ENCODE peak calls at places on chromosomes 11 and 22, in four cellular contexts. Z, U, E and T are unnamed samples.

GRCh38 chr11:125942276-125942611 is 3.6 kb upstream of the VSIG10L2 start:
- DNase-seq in E (no peak), Z (no peak), U (no peak), T (no peak)

GRCh38 chr22:43666511-43666910 is 145.6 kb downstream of the EFCAB6 start:
- DNase-seq in E (no peak), U (no peak), Z (no peak), T (no peak)

GRCh38 chr11:77029829-77030228 is 4.4 kb upstream of the B3GNT6 start:
- DNase-seq in U (no peak), Z (no peak), E (no peak), T (peak; percentile 48)

GRCh38 chr22:32810241-32811133 is 9.0 kb downstream of the TIMP3 start:
- DNase-seq in Z (no peak), U (no peak), E (no peak), T (peak; percentile 17)

GRCh38 chr11:34647131-34647530 is 26.2 kb downstream of the EHF start:
- DNase-seq in E (no peak), U (no peak), Z (no peak), T (no peak)

GRCh38 chr11:10678106-10678505 is 15.4 kb downstream of the IRAG1 start:
- DNase-seq in E (no peak), U (no peak), Z (no peak), T (no peak)

GRCh38 chr22:25030636-25031035 is 78.1 kb downstream of the KIAA1671 start:
- DNase-seq in E (no peak), U (no peak), Z (peak; percentile 51), T (no peak)

GRCh38 chr11:16179668-16180067 is 176.7 kb downstream of the SOX6 start:
- DNase-seq in Z (no peak), U (no peak), E (no peak), T (no peak)

GRCh38 chr11:62081378-62082291 is 42.2 kb upstream of the INCENP start:
- DNase-seq in E (peak; percentile 64), Z (peak; percentile 89), U (peak; percentile 76), T (peak; percentile 92)

GRCh38 chr22:27978875-27979274 is 59.8 kb upstream of the PITPNB start:
- DNase-seq in E (no peak), U (no peak), Z (no peak), T (no peak)

GRCh38 chr22:40083794-40084193 is 89.0 kb downstream of the FAM83F start:
- DNase-seq in Z (no peak), E (no peak), U (no peak), T (no peak)

GRCh38 chr11:1152316-1153104 is 5.2 kb upstream of the MUC5AC start:
- DNase-seq in U (peak; percentile 63), Z (peak; percentile 14), E (no peak), T (no peak)

GRCh38 chr11:108035690-108036089 is 27.0 kb downstream of the CUL5 start:
- DNase-seq in E (no peak), U (no peak), Z (no peak), T (no peak)

GRCh38 chr11:62390237-62390636 is 28.6 kb upstream of the SCGB1A1 start:
- DNase-seq in Z (no peak), E (no peak), U (no peak), T (no peak)

GRCh38 chr22:49553518-49554295 is 274.0 kb downstream of the BRD1 start:
- DNase-seq in E (no peak), U (no peak), Z (peak; percentile 18), T (no peak)

GRCh38 chr11:93838967-93839366 is 11.5 kb downstream of the VSTM5 start:
- DNase-seq in E (no peak), U (no peak), Z (no peak), T (no peak)

GRCh38 chr11:11022126-11022730 is 164.4 kb upstream of the ZBED5 start:
- DNase-seq in U (peak; percentile 55), Z (no peak), E (peak; percentile 12), T (peak; percentile 17)

GRCh38 chr22:29377979-29378378 is 10.4 kb downstream of the AP1B1 start:
- DNase-seq in U (no peak), E (no peak), Z (peak; percentile 59), T (no peak)

GRCh38 chr22:43153916-43154315 is 2.6 kb downstream of the TSPO start:
- DNase-seq in U (no peak), E (no peak), Z (no peak), T (no peak)

GRCh38 chr11:65027213-65028067 is at the start of gene SNX15:
- DNase-seq in Z (peak; percentile 94), E (peak; percentile 97), U (peak; percentile 92), T (peak; percentile 98)
- TF ChIP-seq POLR2A in Z (no peak), E (peak; percentile 49), U (peak; percentile 80), T (peak; percentile 78)

GRCh38 chr11:69674886-69675714 is at the start of gene LTO1:
- DNase-seq in E (peak; percentile 87), Z (peak; percentile 97), U (peak; percentile 92), T (peak; percentile 98)
- TF ChIP-seq POLR2A in E (peak; percentile 19), Z (no peak), U (peak; percentile 61), T (peak; percentile 93)

DNA sequence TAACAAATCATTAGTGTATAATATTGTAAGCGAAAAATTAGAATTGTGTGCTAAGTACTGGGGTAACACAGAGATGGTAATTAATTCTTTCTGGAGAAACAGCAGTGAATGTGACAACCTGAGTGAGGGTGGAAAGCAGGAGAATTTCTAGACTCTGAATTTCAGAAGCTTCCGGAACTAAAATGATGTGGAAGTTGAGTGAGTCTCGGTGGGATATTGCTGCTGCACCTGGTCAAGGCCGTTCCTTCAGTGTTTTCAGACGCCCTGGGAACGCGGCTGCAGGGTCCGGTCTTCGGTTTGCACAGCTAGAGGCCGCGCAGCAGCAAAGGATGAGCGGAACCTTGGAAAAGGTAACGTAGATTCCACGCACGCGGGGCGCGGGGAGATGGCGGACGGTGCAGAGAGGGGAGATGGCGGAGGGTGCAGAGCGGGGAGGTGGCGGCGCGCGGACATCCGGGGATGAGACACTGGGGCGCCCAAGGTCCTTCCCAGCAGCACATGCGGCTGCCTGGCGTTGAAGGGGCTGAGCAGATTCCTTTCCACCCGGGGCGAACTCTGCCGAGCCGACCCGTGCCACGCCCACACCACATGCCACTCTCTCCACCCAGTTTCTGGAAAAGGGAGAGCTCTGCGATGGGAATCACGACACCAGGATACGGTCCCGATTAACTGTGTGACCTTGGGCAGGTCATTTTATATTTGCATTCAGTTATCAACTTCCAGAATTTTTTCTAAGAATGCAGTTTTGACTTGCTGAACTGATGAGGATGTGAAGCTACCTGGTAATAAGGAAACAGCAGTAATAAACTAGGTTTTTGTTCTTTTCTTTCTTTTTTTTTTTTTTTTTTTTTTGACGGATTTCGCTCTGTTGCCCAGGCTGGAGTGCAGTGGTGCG is at the start of gene MRPL48:
- DNase-seq in E (peak; percentile 91), Z (peak; percentile 91), U (peak; percentile 98), T (peak; percentile 96)
- TF ChIP-seq POLR2A in E (peak; percentile 75), Z (no peak), U (peak; percentile 73), T (peak; percentile 71)

DNA sequence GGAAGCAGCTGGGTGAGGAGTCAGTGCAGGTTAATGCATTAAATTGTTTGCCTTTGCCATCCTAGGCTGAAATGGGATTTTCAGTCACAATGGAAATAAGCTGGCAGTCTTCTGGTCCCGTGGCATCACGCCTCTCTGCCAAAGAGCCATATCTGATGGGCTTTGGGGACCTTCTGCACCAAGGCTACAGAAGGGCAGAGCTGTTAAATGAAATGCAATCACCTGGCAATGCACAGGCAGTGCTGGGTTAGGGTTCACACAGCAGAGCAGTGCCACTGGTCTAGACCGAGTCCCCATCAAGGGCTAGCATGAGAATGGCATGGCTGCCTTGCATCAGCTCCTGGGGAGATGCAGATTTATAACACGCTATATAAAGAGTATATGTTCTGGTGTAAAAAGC is 749.2 kb downstream of the NTM start:
- DNase-seq in E (no peak), U (no peak), Z (no peak), T (no peak)
- TF ChIP-seq POLR2A in E (no peak), U (no peak), Z (no peak), T (no peak)

DNA sequence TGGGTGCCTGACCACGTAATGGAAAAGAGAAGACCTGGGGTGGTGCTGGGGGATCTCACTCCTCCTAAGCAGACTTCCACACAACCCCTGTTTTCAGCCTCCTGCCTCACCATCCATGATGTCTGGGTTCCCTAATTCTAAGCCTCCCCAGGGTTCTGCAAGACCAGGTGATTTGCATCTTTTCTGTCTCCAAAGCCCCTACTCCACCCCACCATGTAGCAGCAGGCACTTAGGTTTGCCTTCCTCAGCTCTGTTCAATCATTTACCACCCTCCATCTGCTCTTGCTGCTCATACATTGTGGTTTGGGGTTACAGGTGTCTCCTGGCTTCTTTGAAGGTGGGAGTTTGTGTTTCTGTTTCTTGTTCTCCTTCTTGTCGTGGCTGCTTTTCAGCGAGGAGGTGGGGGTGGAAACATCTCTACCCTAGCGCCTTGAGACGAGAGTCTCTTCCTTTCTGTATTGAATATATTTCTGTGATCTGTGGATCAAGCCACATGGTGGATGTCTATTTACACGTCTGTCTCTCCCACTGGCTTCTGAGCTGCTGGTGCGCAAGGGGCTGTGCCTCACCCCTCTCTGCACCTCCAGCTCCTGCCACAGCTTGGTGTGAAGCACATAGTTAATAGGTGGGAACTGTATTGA is 6.6 kb upstream of the SSTR3 start:
- DNase-seq in Z (no peak), E (no peak), U (no peak), T (no peak)
- TF ChIP-seq POLR2A in Z (no peak), E (no peak), U (no peak), T (no peak)

GRCh38 chr11:46127150-46127638 is 5.9 kb upstream of the PHF21A start:
- DNase-seq in Z (peak; percentile 76), U (peak; percentile 97), E (peak; percentile 84), T (peak; percentile 85)
- TF ChIP-seq POLR2A in Z (no peak), U (no peak), E (peak; percentile 41), T (no peak)

GRCh38 chr11:65083834-65084597 is at the start of the genes CDCA5 and ZFPL1:
- DNase-seq in U (peak; percentile 96), E (peak; percentile 91), Z (peak; percentile 93), T (peak; percentile 99)

GRCh38 chr11:65083134-65083833 is 556 bp downstream of the CDCA5 start:
- DNase-seq in E (no peak), Z (no peak), U (no peak), T (peak; percentile 62)

GRCh38 chr11:65077466-65077865 is 6.4 kb downstream of the CDCA5 start:
- DNase-seq in E (no peak), Z (no peak), U (no peak), T (no peak)

GRCh38 chr11:65078151-65078550 is 5.7 kb downstream of the CDCA5 start:
- DNase-seq in U (peak; percentile 77), Z (peak; percentile 52), E (peak; percentile 29), T (peak; percentile 66)

DNA sequence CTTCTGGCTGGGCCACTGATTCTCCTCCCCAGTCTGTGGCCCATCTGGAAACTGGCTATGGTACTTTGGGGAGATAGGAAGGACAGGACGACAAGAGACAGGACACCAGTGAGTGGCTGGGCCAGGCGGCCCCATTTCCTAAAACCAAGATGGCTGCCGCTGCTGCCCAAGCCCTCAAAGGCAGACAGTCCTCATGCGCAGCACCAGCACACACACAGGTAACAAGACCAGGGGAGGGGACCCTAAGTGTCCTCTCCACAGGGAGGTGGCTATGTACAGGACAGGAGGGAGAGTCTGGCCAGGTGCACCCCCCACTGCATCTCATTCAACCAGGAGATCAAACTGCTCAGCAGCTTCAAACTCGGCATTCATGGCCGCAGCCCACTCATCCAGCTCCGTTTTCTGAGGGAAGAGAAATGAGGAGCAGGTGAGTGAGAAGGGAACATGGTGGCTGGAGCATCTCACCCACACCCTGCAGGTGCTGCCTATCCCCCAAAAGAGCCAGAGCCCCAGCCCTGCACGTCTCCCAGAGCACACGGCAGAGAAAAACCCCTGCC is 5.0 kb downstream of the CDCA5 start:
- DNase-seq in E (no peak), Z (no peak), U (no peak), T (no peak)
- TF ChIP-seq POLR2A in E (no peak), Z (no peak), U (no peak), T (no peak)

GRCh38 chr11:121226415-121227263 is 65.9 kb upstream of the SC5D start:
- DNase-seq in U (no peak), E (peak; percentile 15), Z (no peak), T (no peak)
- TF ChIP-seq POLR2A in U (no peak), E (peak; percentile 98), Z (no peak), T (no peak)

GRCh38 chr11:57741132-57742086 is at the start of gene SELENOH:
- DNase-seq in E (peak; percentile 94), U (peak; percentile 94), Z (peak; percentile 99), T (peak; percentile 97)
- TF ChIP-seq POLR2A in E (peak; percentile 62), U (peak; percentile 53), Z (no peak), T (peak; percentile 91)